ENCODE peak calls at places on chromosomes 2 and 18, in six cellular contexts. E is H4; W is activated CD8-positive, alpha-beta memory T cell treated with anti-CD3 and anti-CD28 coated beads, Interleukin-2, amount 10 ng/mL, durations not matched to agents 7 days and 5 days; K is bronchial epithelial cell; J is NK-92 treated with Interleukin-12 subunit alpha and Interleukin-12 subunit beta, amount 100 ng/mL, for 24 hours; Y is SW 1271. U is an unnamed sample.

GRCh38 chr2:24919100-24919976 is 699 bp downstream of the ADCY3 start:
- DNase-seq in E (no peak), W (peak), K (peak), J (peak), Y (no peak), U (peak)

GRCh38 chr2:147223553-147223952 is 621.3 kb upstream of the ACVR2A start:
- DNase-seq in E (no peak), W (no peak), K (no peak), J (no peak), Y (no peak), U (no peak)

GRCh38 chr18:25787281-25787680 is 303.1 kb downstream of the SS18 start:
- DNase-seq in E (no peak), W (no peak), K (no peak), J (no peak), Y (no peak), U (no peak)

GRCh38 chr2:177808984-177809809 is 263.4 kb downstream of the PDE11A start:
- DNase-seq in E (no peak), W (no peak), K (no peak), J (no peak), Y (no peak), U (no peak)

GRCh38 chr2:70789304-70790078 is 952 bp downstream of the FIGLA start:
- DNase-seq in E (peak), W (peak), K (peak), J (no peak), Y (peak), U (peak)

GRCh38 chr2:32384529-32384928 is 27.7 kb downstream of the BIRC6 start:
- DNase-seq in E (no peak), W (no peak), K (no peak), J (no peak), Y (no peak), U (no peak)

GRCh38 chr2:157780211-157780610 is 95.9 kb downstream of the ACVR1 start:
- DNase-seq in E (no peak), W (no peak), K (no peak), J (no peak), Y (no peak), U (no peak)

GRCh38 chr2:42513252-42513918 is 19.6 kb upstream of the KCNG3 start:
- DNase-seq in E (peak), W (no peak), K (peak), J (no peak), Y (no peak), U (no peak)

GRCh38 chr2:46490521-46491141 is 11.3 kb downstream of the TMEM247 start:
- DNase-seq in E (no peak), W (peak), K (no peak), J (no peak), Y (no peak), U (no peak)

GRCh38 chr2:84676295-84676694 is 160.0 kb downstream of the DNAH6 start:
- DNase-seq in E (peak), W (no peak), K (no peak), J (no peak), Y (no peak), U (no peak)

GRCh38 chr2:172985139-172985874 is 90.3 kb upstream of the MAP3K20 start:
- DNase-seq in E (peak), W (no peak), K (peak), J (no peak), Y (no peak), U (no peak)

GRCh38 chr2:85291425-85292023 is 36.3 kb downstream of the TGOLN2 start:
- DNase-seq in E (no peak), W (peak), K (no peak), J (no peak), Y (no peak), U (peak)

GRCh38 chr2:45067859-45068642 is 58.8 kb upstream of the SIX2 start:
- DNase-seq in E (no peak), W (no peak), K (peak), J (no peak), Y (no peak), U (no peak)

GRCh38 chr2:230326453-230327417 is at the start of gene SP140L:
- DNase-seq in E (peak), W (peak), K (peak), J (peak), Y (peak), U (peak)

U was measured in activated CD4-positive, alpha-beta memory T cell treated with anti-CD3 and anti-CD28 coated beads, Interleukin-2, amount 10 ng/mL, durations not matched to agents 7 days and 5 days.